ENCODE peak calls at places on chromosomes 2 and 18, in five cellular contexts. One of them, this sample, is unnamed.

GRCh38 chr2:130372055-130372832 is 16.4 kb downstream of the PTPN18 start:
- DNase-seq in breast epithelium: peak; percentile 59
- DNase-seq in suprapubic skin: peak; percentile 92
- DNase-seq in foreskin fibroblast: peak; percentile 82
- DNase-seq in colonic mucosa: peak; percentile 98
- DNase-seq in this sample: peak; percentile 86

GRCh38 chr2:120066708-120067547 is 54.1 kb downstream of the EPB41L5 start:
- DNase-seq in suprapubic skin: no peak
- DNase-seq in foreskin fibroblast: no peak
- DNase-seq in breast epithelium: no peak
- DNase-seq in colonic mucosa: peak; percentile 29
- DNase-seq in this sample: no peak

GRCh38 chr2:175432021-175432420 is 250.5 kb upstream of the ATP5MC3 start:
- DNase-seq in foreskin fibroblast: no peak
- DNase-seq in breast epithelium: no peak
- DNase-seq in suprapubic skin: no peak
- DNase-seq in colonic mucosa: no peak
- DNase-seq in this sample: no peak

GRCh38 chr2:63740943-63741342 is 100.8 kb upstream of the UGP2 start:
- DNase-seq in suprapubic skin: no peak
- DNase-seq in foreskin fibroblast: no peak
- DNase-seq in colonic mucosa: no peak
- DNase-seq in breast epithelium: no peak
- DNase-seq in this sample: no peak

GRCh38 chr2:54903736-54904554 is 146.3 kb downstream of the RTN4 start:
- DNase-seq in foreskin fibroblast: peak; percentile 98
- DNase-seq in breast epithelium: no peak
- DNase-seq in suprapubic skin: no peak
- DNase-seq in colonic mucosa: peak; percentile 54
- DNase-seq in this sample: no peak

GRCh38 chr2:20350105-20350712 is 435 bp downstream of the PUM2 start:
- DNase-seq in breast epithelium: peak; percentile 40
- DNase-seq in colonic mucosa: peak; percentile 59
- DNase-seq in foreskin fibroblast: no peak
- DNase-seq in suprapubic skin: peak; percentile 76
- DNase-seq in this sample: peak; percentile 72

GRCh38 chr2:202870431-202871160 is 970 bp downstream of the ICA1L start:
- DNase-seq in colonic mucosa: peak; percentile 65
- DNase-seq in breast epithelium: peak; percentile 50
- DNase-seq in suprapubic skin: peak; percentile 66
- DNase-seq in foreskin fibroblast: peak; percentile 34
- DNase-seq in this sample: peak; percentile 66

GRCh38 chr2:224360801-224361251 is 41.1 kb downstream of the FAM124B start:
- DNase-seq in breast epithelium: no peak
- DNase-seq in colonic mucosa: no peak
- DNase-seq in suprapubic skin: no peak
- DNase-seq in foreskin fibroblast: no peak
- DNase-seq in this sample: no peak

GRCh38 chr2:142914507-142915313 is 37.2 kb downstream of the KYNU start:
- DNase-seq in breast epithelium: no peak
- DNase-seq in colonic mucosa: no peak
- DNase-seq in foreskin fibroblast: no peak
- DNase-seq in suprapubic skin: no peak
- DNase-seq in this sample: no peak

GRCh38 chr18:21522530-21522929 is 78.0 kb downstream of the ESCO1 start:
- DNase-seq in suprapubic skin: no peak
- DNase-seq in breast epithelium: no peak
- DNase-seq in colonic mucosa: no peak
- DNase-seq in foreskin fibroblast: no peak
- DNase-seq in this sample: no peak
- TF ChIP-seq CTCF in suprapubic skin: no peak
- TF ChIP-seq CTCF in breast epithelium: no peak
- TF ChIP-seq CTCF in colonic mucosa: no peak
- TF ChIP-seq CTCF in foreskin fibroblast: no peak
- TF ChIP-seq CTCF in this sample: no peak

GRCh38 chr2:196846295-196846694 is 37.1 kb upstream of the C2orf66 start:
- DNase-seq in colonic mucosa: no peak
- DNase-seq in breast epithelium: no peak
- DNase-seq in suprapubic skin: no peak
- DNase-seq in foreskin fibroblast: no peak
- DNase-seq in this sample: no peak

GRCh38 chr2:196845371-196845770 is 36.2 kb upstream of the C2orf66 start:
- DNase-seq in suprapubic skin: no peak
- DNase-seq in breast epithelium: no peak
- DNase-seq in colonic mucosa: no peak
- DNase-seq in foreskin fibroblast: no peak
- DNase-seq in this sample: no peak

GRCh38 chr2:196851068-196851467 is 41.9 kb upstream of the C2orf66 start:
- DNase-seq in breast epithelium: no peak
- DNase-seq in suprapubic skin: no peak
- DNase-seq in foreskin fibroblast: no peak
- DNase-seq in colonic mucosa: no peak
- DNase-seq in this sample: no peak

GRCh38 chr2:196853301-196854087 is 44.3 kb upstream of the C2orf66 start:
- DNase-seq in suprapubic skin: no peak
- DNase-seq in foreskin fibroblast: no peak
- DNase-seq in colonic mucosa: no peak
- DNase-seq in breast epithelium: no peak
- DNase-seq in this sample: no peak

DNA sequence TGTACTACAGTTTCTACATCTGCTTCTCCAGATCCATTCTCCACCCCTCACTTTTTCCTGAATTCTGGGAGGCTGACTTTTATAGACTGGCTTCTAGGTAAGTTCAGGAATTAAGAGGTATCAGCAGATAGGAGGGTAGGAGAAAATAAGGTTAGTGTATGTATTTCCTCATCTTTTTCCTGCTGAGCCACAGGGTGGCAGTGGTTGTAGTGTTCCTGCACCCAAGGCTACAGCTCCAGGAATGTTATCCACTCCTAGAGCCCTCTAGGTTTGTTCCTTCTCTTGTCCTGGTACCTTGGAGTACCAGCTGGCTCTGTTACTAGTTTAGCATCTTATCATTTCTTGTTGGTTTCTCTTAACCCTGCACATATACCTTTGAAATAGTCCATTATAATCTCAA is 40.7 kb upstream of the C2orf66 start:
- DNase-seq in breast epithelium: no peak
- DNase-seq in foreskin fibroblast: peak; percentile 18
- DNase-seq in suprapubic skin: no peak
- DNase-seq in colonic mucosa: peak; percentile 47
- DNase-seq in this sample: no peak
- TF ChIP-seq CTCF in breast epithelium: no peak
- TF ChIP-seq CTCF in foreskin fibroblast: peak; percentile 37
- TF ChIP-seq CTCF in suprapubic skin: no peak
- TF ChIP-seq CTCF in colonic mucosa: peak; percentile 33
- TF ChIP-seq CTCF in this sample: no peak

DNA sequence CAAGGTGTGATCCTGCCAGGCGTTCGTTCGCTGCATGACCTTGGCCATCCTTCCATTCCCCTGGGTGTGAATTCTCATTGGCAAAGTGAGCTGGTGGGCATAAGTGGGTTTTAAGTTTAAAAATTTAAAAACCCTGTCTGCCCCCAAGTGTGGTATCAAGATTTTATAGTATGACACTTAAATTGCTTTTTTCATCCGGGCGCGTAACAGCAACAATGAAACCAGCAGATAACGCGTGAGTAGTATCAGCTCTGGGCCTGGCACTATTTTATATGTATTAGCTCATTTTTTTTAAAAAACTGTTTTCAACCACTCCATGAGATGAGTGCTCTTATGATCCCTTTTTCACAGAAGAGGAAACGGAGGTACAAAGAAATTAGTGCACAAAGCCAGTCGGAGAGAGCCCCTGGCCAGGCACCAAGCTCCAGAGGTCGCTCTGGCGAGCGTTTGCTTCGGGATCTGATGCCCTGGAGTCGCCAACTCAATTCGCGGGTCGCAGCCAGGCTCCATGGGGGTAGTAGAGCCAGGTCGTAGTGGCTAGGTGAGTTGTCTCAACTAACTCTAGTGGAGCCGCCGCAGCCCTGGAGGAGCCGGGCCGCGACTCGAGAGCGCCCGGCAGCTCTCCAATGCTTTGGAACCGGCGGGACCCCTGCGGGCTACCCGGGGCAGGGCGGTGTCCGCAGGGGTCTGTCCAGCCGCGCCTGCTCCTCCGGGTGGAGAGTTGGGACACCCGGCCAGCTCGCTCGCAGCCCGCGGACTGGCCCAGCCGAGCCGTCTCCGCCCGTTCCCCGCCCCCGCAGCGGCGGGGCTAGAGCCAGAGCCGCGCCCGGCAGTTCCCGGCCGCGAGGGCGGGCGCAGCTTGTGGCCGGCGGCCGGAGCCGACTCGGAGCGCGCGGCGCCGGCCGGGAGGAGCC is at the start of gene IL1R1:
- DNase-seq in colonic mucosa: peak; percentile 79
- DNase-seq in breast epithelium: peak; percentile 63
- DNase-seq in foreskin fibroblast: peak; percentile 87
- DNase-seq in suprapubic skin: peak; percentile 88
- DNase-seq in this sample: peak; percentile 61
- TF ChIP-seq CTCF in colonic mucosa: no peak
- TF ChIP-seq CTCF in breast epithelium: no peak
- TF ChIP-seq CTCF in foreskin fibroblast: no peak
- TF ChIP-seq CTCF in suprapubic skin: no peak
- TF ChIP-seq CTCF in this sample: no peak

DNA sequence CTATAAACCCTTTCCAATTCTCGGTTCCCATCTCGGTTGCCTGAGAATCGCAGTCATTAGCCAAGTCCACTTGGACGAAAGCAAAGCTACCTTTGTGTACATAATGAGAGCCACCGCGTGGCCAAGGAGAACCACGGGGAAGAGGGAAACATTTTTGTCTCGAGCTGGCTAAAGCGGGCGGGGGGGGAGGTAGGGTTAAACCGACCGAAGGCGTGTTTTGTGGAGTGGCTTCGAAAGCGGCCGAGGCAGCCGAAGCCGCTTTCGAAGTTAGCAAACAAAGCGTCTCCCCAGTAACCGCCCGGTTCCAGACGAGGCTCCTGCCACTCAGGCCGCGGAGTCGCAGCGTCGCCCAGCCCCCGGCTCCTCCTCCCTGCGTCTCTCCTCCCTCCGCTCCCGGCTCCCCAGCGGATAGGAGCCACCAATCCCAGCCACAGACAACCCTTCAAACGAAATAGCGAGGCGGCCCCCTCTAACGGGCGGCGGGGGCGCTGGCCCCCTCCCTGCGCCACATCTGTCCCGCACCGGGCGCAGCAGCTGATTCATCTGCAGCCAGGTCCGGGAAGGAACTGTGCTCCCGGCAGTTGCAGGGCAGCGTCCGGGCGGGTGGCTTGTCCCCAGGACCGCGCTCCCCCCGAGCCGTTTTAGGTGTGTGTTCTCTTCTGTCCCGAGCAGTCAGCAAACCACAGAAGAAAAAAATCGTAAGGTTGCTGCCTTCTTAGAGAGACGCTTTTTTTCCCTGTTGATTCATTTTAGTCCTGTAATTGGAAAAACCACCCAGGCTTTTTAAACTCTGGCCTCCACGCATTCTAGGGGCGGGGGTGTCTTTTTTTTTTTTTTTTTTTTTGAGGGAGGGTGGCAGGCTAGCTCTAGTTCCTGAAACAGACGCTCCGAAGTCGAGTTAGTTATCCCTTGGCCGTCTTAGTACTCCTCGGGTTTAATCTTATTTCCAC is 1.8 kb upstream of the TGIF1 start:
- DNase-seq in colonic mucosa: peak; percentile 96
- DNase-seq in suprapubic skin: peak; percentile 98
- DNase-seq in foreskin fibroblast: peak; percentile 99
- DNase-seq in breast epithelium: peak; percentile 96
- DNase-seq in this sample: peak; percentile 93
- TF ChIP-seq CTCF in colonic mucosa: no peak
- TF ChIP-seq CTCF in suprapubic skin: no peak
- TF ChIP-seq CTCF in foreskin fibroblast: no peak
- TF ChIP-seq CTCF in breast epithelium: no peak
- TF ChIP-seq CTCF in this sample: peak; percentile 16

GRCh38 chr18:50194623-50195532 is at the start of gene MYO5B:
- DNase-seq in suprapubic skin: no peak
- DNase-seq in breast epithelium: peak; percentile 73
- DNase-seq in colonic mucosa: peak; percentile 85
- DNase-seq in foreskin fibroblast: no peak
- DNase-seq in this sample: peak; percentile 55
- TF ChIP-seq CTCF in suprapubic skin: peak; percentile 1
- TF ChIP-seq CTCF in breast epithelium: peak; percentile 18
- TF ChIP-seq CTCF in colonic mucosa: peak; percentile 29
- TF ChIP-seq CTCF in foreskin fibroblast: no peak
- TF ChIP-seq CTCF in this sample: peak; percentile 50

This sample was measured in endothelial cell.